ENCODE peak calls at places on chromosomes 13 and 19, in seven cellular contexts. G is H1, T is pancreas, D is thoracic aorta, V is mucosa of descending colon, S is tibial nerve, H is stomach. R is an unnamed sample.

GRCh38 chr19:7862413-7862951 is 11.7 kb downstream of the PRR36 start:
- DNase-seq in G (peak; percentile 99), T (peak; percentile 81), D (no peak), V (peak; percentile 88), S (no peak), H (peak; percentile 57), R (peak; percentile 85)

GRCh38 chr13:27770809-27771208 is 21.5 kb upstream of the GSX1 start:
- DNase-seq in G (no peak), T (no peak), D (no peak), V (peak; percentile 39), S (no peak), H (no peak), R (peak; percentile 60)

GRCh38 chr19:5138606-5139594 is 170.0 kb downstream of the KDM4B start:
- DNase-seq in G (no peak), T (peak; percentile 43), D (no peak), V (peak; percentile 72), S (no peak), H (peak; percentile 56), R (no peak)

GRCh38 chr19:20079487-20079886 is 1.7 kb downstream of the ZNF90 start:
- DNase-seq in G (no peak), T (no peak), D (no peak), V (peak; percentile 31), S (no peak), H (no peak), R (no peak)

GRCh38 chr13:87851395-87851794 is 180.2 kb downstream of the SLITRK5 start:
- DNase-seq in G (no peak), T (no peak), D (no peak), V (no peak), S (no peak), H (no peak), R (no peak)

GRCh38 chr13:29991343-29991742 is 140.9 kb upstream of the UBL3 start:
- DNase-seq in G (no peak), T (no peak), D (no peak), V (no peak), S (no peak), H (no peak), R (no peak)

GRCh38 chr13:36673352-36673751 is 468 bp upstream of the SERTM1 start:
- DNase-seq in G (peak; percentile 47), T (no peak), D (no peak), V (no peak), S (no peak), H (no peak), R (no peak)

GRCh38 chr19:7301525-7301924 is 7.3 kb upstream of the INSR start:
- DNase-seq in G (no peak), T (no peak), D (no peak), V (no peak), S (no peak), H (no peak), R (no peak)

GRCh38 chr13:20702945-20703784 is at the start of gene IL17D:
- DNase-seq in G (peak; percentile 65), T (no peak), D (no peak), V (peak; percentile 61), S (no peak), H (no peak), R (peak; percentile 55)

GRCh38 chr13:20704459-20705069 is 1.1 kb downstream of the IL17D start:
- DNase-seq in G (no peak), T (no peak), D (no peak), V (no peak), S (no peak), H (no peak), R (no peak)

GRCh38 chr13:20702530-20702929 is 969 bp upstream of the IL17D start:
- DNase-seq in G (no peak), T (no peak), D (no peak), V (no peak), S (no peak), H (no peak), R (no peak)

GRCh38 chr13:20706661-20707060 is 3.2 kb downstream of the IL17D start:
- DNase-seq in G (no peak), T (no peak), D (no peak), V (no peak), S (no peak), H (no peak), R (no peak)

DNA sequence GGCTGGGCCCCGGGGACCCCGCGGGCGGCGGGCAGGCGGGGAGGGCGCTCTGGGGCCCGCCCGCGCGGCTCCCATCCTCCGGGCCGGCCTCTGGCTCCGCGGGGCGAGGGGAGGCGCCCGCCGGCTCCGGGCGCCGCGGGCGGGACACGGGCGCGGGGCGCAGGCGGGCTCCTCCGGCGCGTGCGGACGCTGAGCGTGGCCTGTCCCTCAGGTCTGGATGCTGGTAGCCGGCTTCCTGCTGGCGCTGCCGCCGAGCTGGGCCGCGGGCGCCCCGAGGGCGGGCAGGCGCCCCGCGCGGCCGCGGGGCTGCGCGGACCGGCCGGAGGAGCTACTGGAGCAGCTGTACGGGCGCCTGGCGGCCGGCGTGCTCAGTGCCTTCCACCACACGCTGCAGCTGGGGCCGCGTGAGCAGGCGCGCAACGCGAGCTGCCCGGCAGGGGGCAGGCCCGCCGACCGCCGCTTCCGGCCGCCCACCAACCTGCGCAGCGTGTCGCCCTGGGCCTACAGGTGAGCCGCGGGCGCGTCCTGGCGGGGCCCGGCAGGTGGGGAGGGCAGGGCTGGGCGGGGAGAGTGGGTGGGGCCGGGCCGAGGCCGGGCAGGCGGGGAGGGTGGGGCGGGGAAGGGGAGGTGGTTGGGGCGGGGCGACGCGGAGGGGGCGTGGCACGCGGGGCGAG is 423 bp downstream of the IL17D start:
- DNase-seq in G (peak; percentile 83), T (peak; percentile 97), D (no peak), V (peak; percentile 92), S (peak; percentile 36), H (peak; percentile 84), R (peak; percentile 94)
- H3K4me3 ChIP-seq in G (peak overlapping the region; percentile 34), T (peak overlapping the region; percentile 72), D (peak overlapping the region; percentile 71), V (no peak overlapping the region), S (peak overlapping the region; percentile 51), H (peak overlapping the region; percentile 75), R (peak overlapping the region; percentile 92)

DNA sequence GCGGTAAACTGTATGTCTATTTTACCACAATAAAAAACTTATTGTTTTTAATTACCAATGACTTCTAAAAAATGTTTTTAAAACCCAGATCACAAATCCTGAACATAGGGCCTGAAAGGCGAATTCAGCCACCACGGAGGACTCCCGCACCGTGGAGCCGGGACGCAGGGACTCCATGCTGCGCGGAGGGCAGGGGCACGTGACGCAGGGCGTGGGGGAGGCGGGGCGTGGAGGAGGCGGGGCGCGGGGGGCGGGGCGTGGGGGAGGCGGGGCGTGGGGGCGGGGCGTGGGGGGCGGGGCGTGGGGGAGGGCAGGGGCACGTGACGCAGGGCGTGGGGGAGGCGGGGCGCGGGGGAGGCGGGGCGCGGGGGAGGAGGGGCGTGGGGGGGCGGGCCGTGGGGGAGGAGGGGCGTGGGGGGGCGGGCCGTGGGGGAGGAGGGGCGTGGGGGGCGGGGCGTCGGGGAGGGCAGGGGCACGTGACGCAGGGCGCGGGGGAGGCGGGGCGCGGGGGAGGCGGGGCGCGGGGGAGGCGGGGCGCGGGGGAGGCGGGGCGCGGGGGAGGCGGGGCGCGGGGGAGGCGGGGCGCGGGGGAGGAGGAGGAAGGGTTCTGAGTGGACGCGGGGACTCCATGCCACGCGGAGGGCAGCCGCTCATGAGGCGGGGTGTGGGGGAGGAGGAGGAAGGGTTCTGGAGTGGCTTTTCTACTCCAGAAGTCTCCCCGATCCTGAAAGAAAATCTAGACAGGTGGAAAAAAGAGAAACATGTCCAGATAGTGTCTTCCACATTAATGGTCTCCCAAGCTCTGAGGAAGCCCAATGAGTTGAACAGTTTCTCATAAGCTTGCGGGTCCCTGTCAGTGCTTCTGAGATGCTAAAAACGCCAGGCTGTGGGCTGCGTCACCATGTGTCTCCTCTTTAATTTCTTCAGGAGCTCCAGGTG is 4.4 kb upstream of the PROZ start:
- DNase-seq in G (peak; percentile 71), T (peak; percentile 93), D (peak; percentile 38), V (peak; percentile 83), S (peak; percentile 68), H (peak; percentile 83), R (peak; percentile 85)
- H3K4me1 ChIP-seq in G (peaks cover 14% of the 10 kb centered on the region), T (peaks cover 7% of the 10 kb centered on the region), D (peaks cover 7% of the 10 kb centered on the region), V (peaks cover 9% of the 10 kb centered on the region), S (peaks cover 21% of the 10 kb centered on the region), H (peaks cover 26% of the 10 kb centered on the region), R (peaks cover 21% of the 10 kb centered on the region)

DNA sequence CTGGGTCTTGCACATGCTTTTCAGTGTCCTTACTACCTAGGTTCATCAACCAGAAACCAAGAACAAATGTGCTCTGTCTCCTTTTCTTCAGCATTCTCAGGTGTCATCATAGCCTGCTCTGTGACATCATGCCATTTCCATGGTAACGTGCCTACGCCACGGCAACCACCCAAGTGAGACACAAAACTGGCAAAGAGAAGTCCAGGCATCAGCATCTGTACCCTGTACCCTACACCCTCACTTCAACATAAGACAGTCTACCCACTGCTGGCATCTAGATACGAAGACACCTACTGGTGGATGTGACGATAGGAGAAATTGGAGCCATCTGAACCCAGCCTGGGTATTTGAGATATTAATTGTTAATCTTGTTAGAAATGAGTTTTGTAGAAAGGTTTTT is 13.3 kb downstream of the ZC3H4 start:
- DNase-seq in G (no peak), T (no peak), D (no peak), V (peak; percentile 18), S (no peak), H (no peak), R (no peak)
- TF ChIP-seq CTCF in G (no peak), T (no peak), D (no peak), V (no peak), S (no peak), H (no peak), R (no peak)

GRCh38 chr19:41548954-41549688 is 26.8 kb upstream of the CEACAM21 start:
- DNase-seq in G (no peak), T (no peak), D (no peak), V (no peak), S (no peak), H (peak; percentile 43), R (no peak)
- H3K4me3 ChIP-seq in G (peak overlapping the region; percentile 5), T (no peak overlapping the region), D (peak overlapping the region; percentile 55), V (no peak overlapping the region), S (peak overlapping the region; percentile 37), H (peak overlapping the region; percentile 26), R (no peak overlapping the region)